ENCODE peak calls at places on chromosomes 5 and 9, in ten cellular contexts. I is dorsolateral prefrontal cortex, O is fibroblast of lung, B is IMR-90, L is AG04450, G is cardiac muscle cell, J is GM13976, D is D721Med, Q is upper lobe of right lung, E is WTC11. V is an unnamed sample.

GRCh38 chr5:15354011-15354410 is 146.0 kb upstream of the FBXL7 start:
- DNase-seq in Q (no peak), I (no peak), L (no peak), E (no peak), J (no peak), D (no peak), B (no peak), O (no peak), G (peak; percentile 35), V (no peak)

GRCh38 chr5:76289692-76290091 is 113.4 kb upstream of the IQGAP2 start:
- DNase-seq in B (no peak), E (no peak), O (no peak), J (no peak), Q (no peak), G (no peak), I (no peak), D (no peak), L (no peak), V (no peak)

GRCh38 chr5:173582198-173583092 is 34.0 kb downstream of the BOD1 start:
- DNase-seq in L (no peak), J (no peak), E (no peak), D (no peak), B (peak; percentile 36), I (no peak), Q (no peak), G (peak; percentile 56), O (no peak), V (no peak)

GRCh38 chr5:79396265-79396664 is 117.7 kb downstream of the HOMER1 start:
- DNase-seq in G (peak; percentile 12), J (no peak), E (no peak), Q (no peak), L (no peak), I (no peak), O (peak; percentile 45), B (peak; percentile 53), D (no peak), V (no peak)

GRCh38 chr5:137672001-137672400 is 63.9 kb downstream of the KLHL3 start:
- DNase-seq in E (no peak), O (no peak), Q (no peak), D (no peak), I (no peak), J (no peak), B (no peak), G (no peak), L (no peak), V (no peak)

GRCh38 chr5:16013334-16014065 is 166.1 kb downstream of the MARCHF11 start:
- DNase-seq in I (no peak), L (no peak), J (no peak), G (no peak), O (no peak), B (no peak), D (no peak), E (no peak), Q (no peak), V (no peak)

GRCh38 chr9:8567963-8568579 is 768.5 kb upstream of the DMAC1 start:
- DNase-seq in D (no peak), Q (no peak), B (no peak), L (no peak), G (no peak), E (no peak), J (no peak), I (no peak), O (no peak), V (no peak)

GRCh38 chr9:90835206-90835605 is 33.6 kb downstream of the SYK start:
- DNase-seq in G (no peak), O (no peak), E (no peak), L (no peak), J (no peak), D (no peak), Q (no peak), B (no peak), I (no peak), V (no peak)

GRCh38 chr5:65927497-65928340 is 1.3 kb downstream of the ERBIN start:
- DNase-seq in J (peak; percentile 65), B (peak; percentile 72), O (peak; percentile 73), E (no peak), I (no peak), L (peak; percentile 29), G (peak; percentile 68), Q (no peak), D (no peak), V (peak; percentile 94)

DNA sequence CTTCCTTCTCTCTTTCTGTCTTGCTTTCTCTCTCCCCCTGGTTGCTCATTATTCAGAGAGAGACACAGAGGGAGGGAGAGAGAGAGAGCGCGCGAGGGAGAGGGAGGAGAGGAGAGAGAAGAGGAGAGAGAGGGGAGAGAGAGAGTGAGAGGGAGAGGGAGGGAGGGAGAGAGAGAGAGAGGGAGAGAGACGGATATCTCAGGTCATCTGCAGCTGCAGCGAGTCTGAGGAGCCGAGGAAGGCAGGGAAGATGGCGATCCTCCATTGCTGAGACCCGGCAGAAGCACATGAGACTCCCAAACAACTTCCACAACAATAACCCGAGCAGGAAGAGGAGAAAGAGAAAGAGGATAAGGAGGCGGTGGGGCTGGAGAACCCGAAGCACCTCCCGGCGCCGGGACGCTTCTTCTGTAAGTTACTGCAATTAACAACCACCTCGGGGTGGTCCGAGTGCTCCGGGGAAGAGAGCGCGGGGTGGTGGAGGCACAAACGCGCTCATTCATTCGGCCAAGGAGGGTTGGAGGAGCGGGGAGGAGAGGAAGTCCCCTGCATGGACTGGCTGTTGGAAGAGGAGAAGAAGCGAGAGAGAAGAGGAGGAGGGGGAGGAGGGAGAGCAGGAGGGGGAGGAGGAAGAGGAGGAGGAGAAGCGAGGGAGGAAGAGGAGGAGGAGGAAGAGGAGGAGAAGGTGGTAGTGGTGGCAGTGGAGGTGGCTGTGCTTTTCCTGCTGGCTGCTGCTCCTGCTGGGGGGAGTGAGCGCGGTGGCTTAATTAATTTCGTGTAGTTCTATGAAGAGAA is at the start of gene ZNF462:
- DNase-seq in O (peak; percentile 86), B (peak; percentile 79), Q (no peak), J (peak; percentile 32), I (no peak), D (no peak), L (no peak), G (peak; percentile 76), E (peak; percentile 39), V (peak; percentile 68)
- TF ChIP-seq CTCF in O (no peak), B (no peak), Q (no peak), J (no peak), I (no peak), D (no peak), L (no peak), G (no peak), E (no peak), V (no peak)

GRCh38 chr5:35854248-35854647 is 2.4 kb upstream of the IL7R start:
- DNase-seq in D (no peak), I (no peak), J (no peak), G (no peak), L (no peak), E (no peak), B (no peak), O (no peak), Q (no peak), V (no peak)

GRCh38 chr5:35853652-35854051 is 3.0 kb upstream of the IL7R start:
- DNase-seq in O (no peak), J (no peak), L (no peak), E (no peak), I (no peak), B (no peak), G (peak; percentile 36), D (no peak), Q (no peak), V (no peak)

GRCh38 chr5:35849850-35850249 is 6.8 kb upstream of the IL7R start:
- DNase-seq in I (no peak), Q (no peak), D (no peak), L (no peak), O (no peak), J (no peak), B (no peak), E (no peak), G (no peak), V (no peak)

GRCh38 chr5:35851282-35851681 is 5.4 kb upstream of the IL7R start:
- DNase-seq in E (no peak), I (no peak), O (peak; percentile 46), L (no peak), G (peak; percentile 43), Q (no peak), B (peak; percentile 35), J (no peak), D (no peak), V (peak; percentile 43)

DNA sequence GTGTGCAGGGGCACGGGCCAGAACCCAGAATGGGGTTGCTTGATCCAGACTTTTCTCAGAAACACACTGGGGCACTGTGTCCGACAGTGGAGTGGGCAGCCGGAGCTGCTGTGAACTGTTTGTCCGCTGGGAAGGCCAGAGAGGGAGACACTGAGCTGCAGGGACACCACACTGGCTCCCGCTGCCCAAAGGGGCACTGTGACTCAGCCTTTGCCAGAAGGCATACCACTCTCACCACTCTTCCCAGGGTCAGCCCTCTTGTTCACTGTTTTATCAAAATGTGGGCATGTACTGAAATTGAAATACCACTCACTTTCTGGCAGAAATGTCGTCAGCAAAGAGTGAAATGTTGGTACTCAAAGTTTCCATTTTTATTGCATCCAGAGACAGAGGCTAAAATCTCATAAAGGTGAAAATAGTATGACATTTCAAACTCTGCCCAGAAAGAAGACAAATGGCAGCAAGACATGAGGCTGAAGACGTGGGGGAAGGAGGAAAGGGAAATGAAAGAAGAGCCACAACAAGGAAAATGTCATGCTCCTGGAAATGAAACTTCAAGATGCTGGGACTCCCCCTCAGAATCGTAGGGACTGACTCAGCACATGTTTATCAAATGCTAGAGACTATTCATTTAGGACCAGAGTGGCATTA is 4.5 kb upstream of the IL7R start:
- DNase-seq in O (peak; percentile 13), G (peak; percentile 17), J (peak; percentile 36), D (no peak), Q (no peak), B (peak; percentile 43), L (no peak), I (no peak), E (peak; percentile 12), V (peak; percentile 49)
- TF ChIP-seq CTCF in O (no peak), G (no peak), J (no peak), D (no peak), Q (no peak), B (peak; percentile 15), L (no peak), I (no peak), E (no peak), V (peak; percentile 50)

GRCh38 chr5:90803376-90803775 is 244.8 kb downstream of the ADGRV1 start:
- DNase-seq in L (no peak), Q (no peak), B (no peak), D (no peak), I (no peak), O (no peak), E (no peak), J (no peak), G (no peak), V (no peak)
- TF ChIP-seq CTCF in L (no peak), Q (no peak), B (no peak), D (no peak), I (no peak), O (no peak), E (no peak), J (no peak), G (no peak), V (no peak)

DNA sequence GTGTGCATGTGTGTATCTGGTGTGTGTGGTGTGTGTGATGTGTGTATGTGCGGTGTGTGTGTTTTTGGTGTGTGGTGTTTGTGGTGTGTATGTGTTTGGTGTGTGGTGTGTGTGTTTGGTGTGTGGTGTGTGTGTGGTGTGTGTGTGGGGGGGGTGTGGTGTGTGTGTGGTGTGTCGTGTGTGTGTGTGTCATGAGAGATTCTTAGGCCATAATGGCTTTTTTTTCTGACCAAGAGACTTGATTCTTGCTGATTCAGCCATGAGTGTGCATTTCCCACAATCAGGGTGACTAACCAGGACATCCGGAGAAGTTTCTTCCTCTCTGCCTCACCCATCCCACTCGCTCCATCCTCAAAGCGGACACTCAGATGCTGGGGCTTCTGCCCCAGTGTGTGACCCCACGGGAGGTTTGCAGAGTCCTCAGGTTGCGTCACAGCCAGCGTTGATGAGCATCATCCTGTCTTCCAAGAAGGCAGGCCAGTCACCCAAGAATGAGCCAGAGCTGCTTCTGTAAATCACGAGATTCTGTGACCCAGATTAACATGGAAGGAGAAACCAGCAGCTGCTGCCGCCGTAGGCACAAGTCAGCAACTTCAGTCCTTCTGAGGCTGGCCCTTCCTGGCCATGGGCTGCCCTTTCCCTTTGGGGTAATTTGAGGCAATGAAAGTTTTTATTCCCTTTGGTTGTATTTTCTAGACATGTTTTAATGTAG is 12.5 kb upstream of the CTSL start:
- DNase-seq in Q (peak; percentile 89), I (no peak), L (peak; percentile 94), G (peak; percentile 99), J (no peak), O (peak; percentile 98), B (peak; percentile 99), D (no peak), E (no peak), V (peak; percentile 90)
- TF ChIP-seq CTCF in Q (peak; percentile 8), I (no peak), L (no peak), G (no peak), J (no peak), O (no peak), B (peak; percentile 8), D (no peak), E (no peak), V (no peak)